ENCODE peak calls at places on chromosomes 13 and 19, in five cellular contexts. T is stimulated activated CD4-positive, alpha-beta T cell treated with anti-CD3 and anti-CD28 coated beads, Interleukin-1b, Interleukin-23, amount 100 ng/mL, for 1 hour; P is GM12865; S is stomach; U is epithelial cell of esophagus. Z is an unnamed sample.

GRCh38 chr19:3684817-3685410 is 15.4 kb downstream of the PIP5K1C start:
- DNase-seq in T (no peak), S (no peak), U (no peak), P (no peak), Z (no peak)

GRCh38 chr13:111925146-111925875 is 141.6 kb upstream of the SOX1 start:
- DNase-seq in T (no peak), P (no peak), S (peak), U (no peak), Z (no peak)

GRCh38 chr13:27583645-27584044 is 36.7 kb downstream of the LNX2 start:
- DNase-seq in U (no peak), P (no peak), S (no peak), T (no peak), Z (no peak)

GRCh38 chr19:3665681-3666544 is 34.4 kb downstream of the PIP5K1C start:
- DNase-seq in P (peak), U (peak), T (peak), S (peak), Z (no peak)

GRCh38 chr19:11278670-11279069 is 16.3 kb upstream of the DOCK6 start:
- DNase-seq in S (no peak), U (no peak), T (no peak), P (no peak), Z (no peak)

GRCh38 chr13:112785419-112785856 is 95.6 kb downstream of the ATP11A start:
- DNase-seq in S (peak), P (no peak), U (no peak), T (no peak), Z (no peak)

GRCh38 chr13:76189882-76190519 is 553.9 kb downstream of the LMO7 start:
- DNase-seq in S (no peak), U (no peak), T (no peak), P (no peak), Z (no peak)

GRCh38 chr19:5828661-5829566 is 10.6 kb downstream of the FUT6 start:
- DNase-seq in T (no peak), S (peak), P (peak), U (no peak), Z (no peak)

GRCh38 chr13:90414691-90415596 is 932.5 kb upstream of the MIR17HG start:
- DNase-seq in P (no peak), T (no peak), U (peak), S (no peak), Z (no peak)

GRCh38 chr19:55369651-55370304 is 485 bp downstream of the IL11 start:
- DNase-seq in U (peak), S (no peak), T (no peak), P (no peak), Z (no peak)

GRCh38 chr19:1387684-1388636 is 4.3 kb downstream of the NDUFS7 start:
- DNase-seq in P (no peak), U (no peak), S (no peak), T (no peak), Z (no peak)

GRCh38 chr13:30880756-30881155 is 25.3 kb upstream of the MEDAG start:
- DNase-seq in T (no peak), P (no peak), U (peak), S (no peak), Z (no peak)

GRCh38 chr19:2638417-2638940 is 64.0 kb downstream of the GNG7 start:
- DNase-seq in S (no peak), P (no peak), T (no peak), U (no peak), Z (no peak)

GRCh38 chr13:50069255-50069654 is 54.0 kb downstream of the KCNRG start:
- DNase-seq in U (no peak), P (no peak), S (no peak), T (no peak), Z (no peak)

GRCh38 chr13:94706854-94707399 is 5.4 kb downstream of the SOX21 start:
- DNase-seq in U (no peak), S (no peak), T (no peak), P (no peak), Z (no peak)

GRCh38 chr19:46722421-46723022 is 5.6 kb upstream of the PRKD2 start:
- DNase-seq in U (no peak), S (no peak), T (no peak), P (no peak), Z (no peak)

GRCh38 chr19:56312787-56313343 is 1.8 kb downstream of the ZSCAN5A start:
- DNase-seq in P (peak), U (no peak), T (no peak), S (no peak), Z (no peak)

Z was measured in esophagus squamous epithelium.